ENCODE peak calls at places on chromosome 17, in four cellular contexts. E is iris pigment epithelial cell; V is ACHN; D is activated naive CD4-positive, alpha-beta T cell. G is an unnamed sample.

GRCh38 chr17:6508519-6509294 is 47.6 kb downstream of the PITPNM3 start:
- DNase-seq in E (no peak), V (no peak), D (no peak), G (peak)

GRCh38 chr17:43877031-43877430 is 30.1 kb downstream of the CD300LG start:
- DNase-seq in D (no peak), V (no peak), E (no peak), G (no peak)

GRCh38 chr17:11535231-11535630 is 63.0 kb upstream of the DNAH9 start:
- DNase-seq in V (no peak), D (no peak), E (no peak), G (no peak)

GRCh38 chr17:76048711-76049110 is 21.6 kb upstream of the EVPL start:
- DNase-seq in D (no peak), V (no peak), E (peak), G (no peak)

GRCh38 chr17:39194985-39195524 is 2.4 kb downstream of the CACNB1 start:
- DNase-seq in E (no peak), V (no peak), D (no peak), G (peak)

GRCh38 chr17:74243013-74243755 is 29.8 kb downstream of the TTYH2 start:
- DNase-seq in V (no peak), E (no peak), D (no peak), G (no peak)

GRCh38 chr17:41098476-41098875 is 534 bp upstream of the KRTAP4-8 start:
- DNase-seq in E (peak), D (no peak), V (no peak), G (no peak)

GRCh38 chr17:77501101-77501566 is 360.4 kb downstream of the SEC14L1 start:
- DNase-seq in D (peak), E (no peak), V (peak), G (no peak)

GRCh38 chr17:40699880-40700279 is 3.7 kb downstream of the KRT24 start:
- DNase-seq in E (no peak), D (no peak), V (no peak), G (no peak)

GRCh38 chr17:47172698-47173565 is 16.2 kb downstream of the CDC27 start:
- DNase-seq in V (no peak), D (no peak), E (peak), G (no peak)

GRCh38 chr17:49583226-49583625 is 7.6 kb downstream of the NXPH3 start:
- DNase-seq in D (no peak), E (no peak), V (no peak), G (no peak)

GRCh38 chr17:58513391-58513912 is 986 bp downstream of the MTMR4 start:
- DNase-seq in D (no peak), E (no peak), V (no peak), G (no peak)

GRCh38 chr17:16287563-16288027 is 65.7 kb downstream of the CENPV start:
- DNase-seq in D (no peak), E (peak), V (peak), G (no peak)

GRCh38 chr17:67359960-67360817 is 6.2 kb downstream of the PSMD12 start:
- DNase-seq in V (peak), E (peak), D (peak), G (no peak)

GRCh38 chr17:80649672-80650338 is 105.2 kb downstream of the RPTOR start:
- DNase-seq in E (peak), V (peak), D (peak), G (peak)

GRCh38 chr17:56994009-56994792 is 16.3 kb downstream of the SCPEP1 start:
- DNase-seq in V (no peak), E (peak), D (no peak), G (no peak)

GRCh38 chr17:62666061-62666800 is 38.8 kb downstream of the MRC2 start:
- DNase-seq in E (no peak), D (no peak), V (no peak), G (peak)

GRCh38 chr17:66275651-66276050 is 26.8 kb upstream of the PRKCA start:
- DNase-seq in D (no peak), V (peak), E (peak), G (no peak)

GRCh38 chr17:2068589-2069051 is 13.7 kb downstream of the HIC1 start:
- DNase-seq in E (peak), V (no peak), D (no peak), G (no peak)

GRCh38 chr17:61809816-61810392 is 53.4 kb downstream of the BRIP1 start:
- DNase-seq in E (peak), D (no peak), V (no peak), G (no peak)

GRCh38 chr17:74842146-74842598 is 17.5 kb downstream of the GRIN2C start:
- DNase-seq in E (no peak), D (no peak), V (peak), G (no peak)

GRCh38 chr17:21161498-21162393 is 35.0 kb downstream of the DHRS7B start:
- DNase-seq in D (no peak), E (peak), V (no peak), G (no peak)

GRCh38 chr17:8421571-8421970 is 14.1 kb upstream of the NDEL1 start:
- DNase-seq in V (no peak), D (no peak), E (no peak), G (no peak)

GRCh38 chr17:4721203-4722135 is 9.8 kb upstream of the MED11 start:
- DNase-seq in V (peak), E (peak), D (no peak), G (no peak)

GRCh38 chr17:4554441-4554996 is 665 bp downstream of the MYBBP1A start:
- DNase-seq in E (no peak), D (no peak), V (no peak), G (no peak)

GRCh38 chr17:7056386-7056785 is 12.5 kb upstream of the SLC16A11 start:
- DNase-seq in D (no peak), V (peak), E (peak), G (no peak)

GRCh38 chr17:7748098-7748775 is 30.7 kb downstream of the DNAH2 start:
- DNase-seq in E (peak), D (no peak), V (no peak), G (no peak)

GRCh38 chr17:1769826-1770477 is 8.1 kb downstream of the SERPINF1 start:
- DNase-seq in V (no peak), E (no peak), D (no peak), G (peak)